ENCODE peak calls at places on chromosomes 5 and 9, in five cellular contexts. C, L, E, H and S are unnamed samples.

GRCh38 chr9:21801683-21802417 is 586 bp upstream of the MTAP start:
- DNase-seq in C (peak; percentile 89), L (peak; percentile 91), E (peak; percentile 89), H (peak; percentile 88), S (peak; percentile 91)

GRCh38 chr5:169856571-169856970 is 123.7 kb downstream of the INSYN2B start:
- DNase-seq in C (peak; percentile 86), L (no peak), E (no peak), H (peak; percentile 91), S (peak; percentile 93)

GRCh38 chr5:72651109-72651508 is 143.9 kb upstream of the ZNF366 start:
- DNase-seq in C (no peak), L (no peak), E (no peak), H (no peak), S (no peak)

GRCh38 chr9:34190996-34191892 is 12.4 kb downstream of the UBAP1 start:
- DNase-seq in C (peak; percentile 39), L (peak; percentile 55), E (no peak), H (peak; percentile 34), S (peak; percentile 62)

GRCh38 chr9:35904966-35905781 is 828 bp upstream of the HRCT1 start:
- DNase-seq in C (no peak), L (no peak), E (no peak), H (peak; percentile 76), S (no peak)

GRCh38 chr5:65072836-65073620 is 304.3 kb downstream of the CWC27 start:
- DNase-seq in C (no peak), L (no peak), E (no peak), H (no peak), S (no peak)

GRCh38 chr9:21836437-21837161 is 34.2 kb downstream of the MTAP start:
- DNase-seq in C (peak; percentile 99), L (no peak), E (no peak), H (peak; percentile 99), S (peak; percentile 98)

GRCh38 chr9:93960971-93961841 is 6.1 kb upstream of the BARX1 start:
- DNase-seq in C (no peak), L (no peak), E (peak; percentile 57), H (no peak), S (no peak)

GRCh38 chr9:98533132-98533531 is 175.6 kb downstream of the GABBR2 start:
- DNase-seq in C (no peak), L (no peak), E (no peak), H (no peak), S (no peak)

GRCh38 chr5:15249152-15249551 is 250.8 kb upstream of the FBXL7 start:
- DNase-seq in C (peak; percentile 37), L (no peak), E (no peak), H (peak; percentile 32), S (peak; percentile 89)

DNA sequence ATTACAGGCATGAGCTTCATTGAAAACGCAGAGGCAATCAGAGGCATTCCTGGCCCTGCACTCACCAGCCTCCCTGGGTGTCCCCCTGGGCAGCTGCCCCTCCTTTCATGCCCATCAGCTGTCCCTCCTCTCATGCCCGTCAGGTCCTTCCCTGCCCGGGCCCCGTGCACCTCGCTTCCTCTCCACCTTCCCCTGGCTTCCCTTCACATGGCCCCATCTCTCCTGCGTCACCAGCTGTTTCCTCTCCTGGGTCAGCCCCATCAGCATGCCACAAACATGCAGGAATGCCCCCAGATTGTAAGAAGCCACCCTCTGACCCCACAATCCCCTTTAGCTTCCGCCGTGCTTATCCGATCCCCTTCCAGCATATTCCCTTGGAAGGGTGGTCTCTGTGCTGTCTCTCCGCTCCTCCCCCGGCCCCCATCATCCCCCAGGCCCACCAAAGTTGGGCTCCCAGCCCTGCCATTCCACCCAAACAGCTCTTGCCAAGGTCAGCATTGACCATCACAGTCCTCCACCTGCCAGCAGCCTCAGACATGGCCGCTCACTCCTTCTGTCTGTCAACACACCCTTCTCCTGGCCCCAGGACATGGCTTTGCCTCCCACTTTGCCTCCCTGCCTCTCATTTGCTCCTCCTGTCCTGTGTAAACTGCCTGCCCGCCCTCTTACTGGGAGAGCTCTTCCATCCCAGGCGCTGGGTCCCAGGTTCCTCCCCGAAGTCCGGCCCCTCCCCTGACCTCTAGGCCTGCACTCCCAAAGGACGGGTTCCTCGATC is 98.6 kb upstream of the IER5L start:
- DNase-seq in C (no peak), L (no peak), E (peak; percentile 52), H (no peak), S (no peak)
- TF ChIP-seq CTCF in C (no peak), L (no peak), E (no peak), H (no peak), S (no peak)

GRCh38 chr5:174326372-174326771 is 280.9 kb downstream of the NSG2 start:
- DNase-seq in C (no peak), L (no peak), E (no peak), H (no peak), S (no peak)
- TF ChIP-seq CTCF in C (no peak), L (no peak), E (no peak), H (no peak), S (no peak)

GRCh38 chr5:142601432-142601831 is 84.5 kb downstream of the FGF1 start:
- DNase-seq in C (no peak), L (peak; percentile 60), E (no peak), H (no peak), S (no peak)
- TF ChIP-seq CTCF in C (peak; percentile 8), L (peak; percentile 45), E (no peak), H (peak; percentile 58), S (peak; percentile 33)

GRCh38 chr5:40680741-40681350 is 1.1 kb downstream of the PTGER4 start:
- DNase-seq in C (no peak), L (peak; percentile 42), E (peak; percentile 67), H (no peak), S (peak; percentile 54)
- TF ChIP-seq CTCF in C (peak; percentile 5), L (peak; percentile 43), E (peak; percentile 14), H (peak; percentile 53), S (peak; percentile 48)

GRCh38 chr5:37836173-37837100 is 3.4 kb downstream of the GDNF start:
- DNase-seq in C (peak; percentile 48), L (peak; percentile 58), E (no peak), H (peak; percentile 20), S (peak; percentile 19)
- TF ChIP-seq CTCF in C (peak; percentile 7), L (no peak), E (no peak), H (no peak), S (no peak)